ENCODE peak calls at places on chromosomes 7 and 10, in nine cellular contexts. X is neural progenitor cell, I is fibroblast of lung, E is cardiac muscle cell, V is brain microvascular endothelial cell, U is colonic mucosa, M is tibial nerve, Y is left lung, W is adipocyte. L is an unnamed sample. For H3K36me3, the result is how much of the 10 kb centered on the place peaks cover.

GRCh38 chr7:127393370-127394058 is 1.0 kb upstream of the ZNF800 start:
- DNase-seq in X (peak), I (peak), E (no peak), V (no peak), U (no peak), M (peak), Y (no peak), W (peak), L (peak)

GRCh38 chr10:132142396-132143161 is 44.2 kb upstream of the DPYSL4 start:
- DNase-seq in X (peak), I (no peak), E (peak), V (no peak), U (no peak), M (no peak), Y (peak), W (peak), L (peak)

GRCh38 chr10:46268076-46268881 is 18.5 kb upstream of the ANTXRL start:
- DNase-seq in X (no peak), I (no peak), E (no peak), V (no peak), U (peak), M (no peak), Y (no peak), W (no peak), L (no peak)

GRCh38 chr7:107029061-107029763 is 15.3 kb upstream of the PRKAR2B start:
- DNase-seq in X (no peak), I (no peak), E (no peak), V (no peak), U (no peak), M (no peak), Y (no peak), W (peak), L (no peak)

GRCh38 chr10:104631946-104632345 is 9.1 kb upstream of the SORCS3 start:
- DNase-seq in X (no peak), I (no peak), E (no peak), V (no peak), U (no peak), M (no peak), Y (no peak), W (no peak), L (no peak)

GRCh38 chr10:46530249-46531186 is 25.9 kb downstream of the GPRIN2 start:
- DNase-seq in X (no peak), I (peak), E (no peak), V (peak), U (no peak), M (peak), Y (peak), W (peak), L (peak)

GRCh38 chr10:93410697-93411348 is 71.3 kb downstream of the MYOF start:
- DNase-seq in X (no peak), I (no peak), E (no peak), V (no peak), U (no peak), M (no peak), Y (no peak), W (no peak), L (no peak)

GRCh38 chr10:31952066-31952465 is 23.4 kb upstream of the ARHGAP12 start:
- DNase-seq in X (no peak), I (peak), E (no peak), V (no peak), U (no peak), M (no peak), Y (no peak), W (no peak), L (no peak)

GRCh38 chr10:47418321-47418720 is 34.2 kb upstream of the ZNF488 start:
- DNase-seq in X (no peak), I (no peak), E (no peak), V (no peak), U (no peak), M (no peak), Y (no peak), W (no peak), L (no peak)

GRCh38 chr10:34821587-34822585 is 6.8 kb upstream of the PARD3 start:
- DNase-seq in X (no peak), I (peak), E (no peak), V (no peak), U (no peak), M (no peak), Y (no peak), W (no peak), L (no peak)

DNA sequence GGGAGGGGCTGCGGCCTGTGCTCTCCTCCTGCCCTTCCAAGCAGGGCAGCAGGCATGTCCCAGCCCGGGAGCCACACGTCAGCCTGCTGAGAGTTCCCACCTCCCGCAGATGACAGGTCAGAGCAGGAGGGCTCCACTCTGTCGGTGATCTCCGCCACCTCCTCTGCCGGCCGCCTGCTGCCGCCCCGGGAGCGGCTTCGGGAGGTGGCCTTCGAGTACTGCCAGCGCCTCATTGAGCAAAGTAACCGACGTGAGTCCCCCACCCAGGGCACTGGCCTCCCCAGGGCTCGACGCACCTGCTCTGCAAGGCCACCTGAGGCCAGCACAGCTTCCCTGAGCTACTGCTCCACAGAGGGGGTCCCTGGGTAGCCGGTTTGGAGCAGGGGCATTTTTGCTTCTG is 9.4 kb downstream of the AP5Z1 start:
- DNase-seq in X (no peak), I (no peak), E (peak), V (no peak), U (no peak), M (no peak), Y (no peak), W (no peak), L (no peak)
- H3K36me3 ChIP-seq in X (under half), I (under half), E (under half), V (half or more), U (under half), M (under half), Y (under half), W (half or more), L (under half)

GRCh38 chr10:74117738-74118137 is 32.9 kb downstream of the AP3M1 start:
- DNase-seq in X (no peak), I (no peak), E (no peak), V (no peak), U (no peak), M (no peak), Y (no peak), W (no peak), L (no peak)

GRCh38 chr10:74111799-74112198 is 38.8 kb downstream of the AP3M1 start:
- DNase-seq in X (no peak), I (no peak), E (no peak), V (no peak), U (no peak), M (no peak), Y (no peak), W (no peak), L (no peak)

GRCh38 chr10:74109452-74109851 is 41.2 kb downstream of the AP3M1 start:
- DNase-seq in X (no peak), I (no peak), E (no peak), V (no peak), U (no peak), M (no peak), Y (no peak), W (no peak), L (no peak)

GRCh38 chr10:74113546-74113945 is 37.1 kb downstream of the AP3M1 start:
- DNase-seq in X (no peak), I (peak), E (no peak), V (no peak), U (no peak), M (no peak), Y (no peak), W (peak), L (no peak)

DNA sequence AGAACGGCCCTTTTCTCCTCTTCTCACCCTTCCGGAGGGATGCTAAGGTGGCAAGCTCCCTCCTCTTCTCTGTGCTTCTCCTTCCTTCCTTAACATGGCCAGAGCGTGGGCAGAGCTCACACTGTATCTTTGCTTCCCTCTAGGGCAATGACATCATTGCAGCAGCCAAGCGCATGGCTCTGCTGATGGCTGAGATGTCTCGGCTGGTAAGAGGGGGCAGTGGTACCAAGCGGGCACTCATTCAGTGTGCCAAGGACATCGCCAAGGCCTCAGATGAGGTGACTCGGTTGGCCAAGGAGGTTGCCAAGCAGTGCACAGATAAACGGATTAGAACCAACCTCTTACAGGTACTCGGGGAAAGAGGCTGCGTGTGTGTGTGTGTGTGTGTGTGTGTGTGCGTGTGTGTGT is 36.6 kb downstream of the AP3M1 start:
- DNase-seq in X (no peak), I (no peak), E (no peak), V (no peak), U (no peak), M (no peak), Y (no peak), W (no peak), L (no peak)
- H3K36me3 ChIP-seq in X (under half), I (under half), E (half or more), V (half or more), U (under half), M (under half), Y (under half), W (half or more), L (under half)

GRCh38 chr10:3104251-3104918 is 37.0 kb downstream of the PFKP start:
- DNase-seq in X (no peak), I (no peak), E (no peak), V (no peak), U (no peak), M (no peak), Y (peak), W (no peak), L (no peak)
- H3K36me3 ChIP-seq in X (under half), I (under half), E (half or more), V (half or more), U (under half), M (under half), Y (under half), W (under half), L (under half)

GRCh38 chr10:74032900-74033655 is 35.2 kb downstream of the VCL start:
- DNase-seq in X (no peak), I (no peak), E (no peak), V (no peak), U (no peak), M (no peak), Y (no peak), W (no peak), L (no peak)
- H3K36me3 ChIP-seq in X (under half), I (under half), E (under half), V (under half), U (under half), M (under half), Y (under half), W (under half), L (under half)

L was measured in mesendoderm.